ENCODE peak calls at places on chromosomes 11 and 22, in nine cellular contexts. X is mucosa of descending colon, T is left ventricle myocardium inferior, I is PC-3, V is K562, K is lung, G is breast epithelium, Q is heart left ventricle, L is upper lobe of right lung. C is an unnamed sample. For H3K4me1, the result is how much of the 10 kb centered on the place peaks cover.

GRCh38 chr11:7436657-7437056 is 48.6 kb upstream of the OLFML1 start:
- DNase-seq in L (no peak), T (no peak), V (no peak), I (no peak), X (no peak), G (no peak), K (no peak), Q (no peak), C (no peak)

GRCh38 chr11:29184939-29185890 is 831.6 kb downstream of the KCNA4 start:
- DNase-seq in K (no peak), Q (no peak), I (peak), V (no peak), T (no peak), X (no peak), L (no peak), G (no peak), C (no peak)

GRCh38 chr11:88178211-88178610 is 3.0 kb upstream of the RAB38 start:
- DNase-seq in T (no peak), V (no peak), K (no peak), I (no peak), G (no peak), L (no peak), Q (no peak), X (no peak), C (no peak)

GRCh38 chr11:132077416-132077815 is 707.0 kb downstream of the NTM start:
- DNase-seq in Q (no peak), V (no peak), G (no peak), X (no peak), T (no peak), I (no peak), L (no peak), K (no peak), C (no peak)

GRCh38 chr22:50086526-50086925 is 1.3 kb upstream of the MLC1 start:
- DNase-seq in T (no peak), G (no peak), V (no peak), X (no peak), Q (no peak), L (no peak), I (no peak), K (no peak), C (no peak)

GRCh38 chr11:72885853-72886252 is 71.6 kb downstream of the ATG16L2 start:
- DNase-seq in G (no peak), I (no peak), T (no peak), K (no peak), X (no peak), Q (no peak), V (no peak), L (no peak), C (no peak)

GRCh38 chr11:68312780-68313573 is 586 bp downstream of the LRP5 start:
- DNase-seq in I (peak), Q (no peak), V (peak), L (peak), K (no peak), X (peak), G (no peak), T (no peak), C (no peak)

GRCh38 chr11:67576742-67577475 is 6.7 kb upstream of the GSTP1 start:
- DNase-seq in T (no peak), X (no peak), V (peak), K (no peak), Q (no peak), I (no peak), L (no peak), G (no peak), C (no peak)

GRCh38 chr11:73297702-73298101 is 10.4 kb upstream of the ARHGEF17 start:
- DNase-seq in K (no peak), I (no peak), G (no peak), Q (peak), V (no peak), T (no peak), X (no peak), L (no peak), C (no peak)

GRCh38 chr22:23822101-23822671 is 16.6 kb downstream of the DERL3 start:
- DNase-seq in Q (peak), L (no peak), T (no peak), X (peak), V (no peak), G (no peak), K (no peak), I (no peak), C (no peak)
- H3K4me1 ChIP-seq in Q (under half), L (under half), T (half or more), X (under half), V (under half), G (under half), K (under half), I (under half), C (under half)

DNA sequence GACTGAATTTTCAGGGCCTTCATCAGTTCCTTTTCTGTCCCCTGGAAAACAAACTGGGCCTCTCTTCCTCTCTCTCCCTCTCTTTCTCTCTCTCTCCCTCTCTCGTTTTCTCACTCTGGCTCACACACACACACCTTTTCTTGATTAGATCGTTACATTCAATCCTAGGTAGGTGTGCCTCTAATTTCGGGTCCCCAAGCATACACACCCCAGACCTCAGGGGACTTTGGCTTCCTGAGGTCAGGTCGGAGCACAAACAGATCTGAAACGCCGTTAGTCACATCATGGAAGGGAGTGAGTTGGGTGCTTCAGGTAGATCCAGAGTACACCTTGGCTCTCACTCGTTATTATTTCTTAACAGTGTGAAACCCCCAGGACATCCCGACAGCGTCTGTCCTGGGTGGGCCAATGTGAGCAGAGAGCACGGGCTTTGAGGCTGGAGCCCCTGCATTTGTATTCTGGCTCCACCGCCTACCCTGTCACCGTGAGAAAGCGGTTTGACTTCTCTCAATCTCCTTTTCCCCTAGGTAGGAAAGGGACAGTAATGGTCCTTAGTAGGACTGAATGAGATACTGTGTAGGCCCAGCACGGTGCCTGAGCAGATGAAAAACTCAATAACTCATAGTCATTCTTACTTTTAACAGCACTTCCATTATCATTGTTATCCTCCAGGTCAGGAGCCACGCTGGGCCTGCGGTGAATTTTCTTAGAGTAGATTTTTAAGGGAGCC is 37.3 kb upstream of the POU2AF1 start:
- DNase-seq in K (no peak), I (no peak), X (no peak), T (no peak), V (no peak), L (no peak), G (no peak), Q (no peak), C (no peak)
- H3K4me3 ChIP-seq in K (no peak), I (no peak), X (no peak), T (no peak), V (no peak), L (no peak), G (no peak), Q (no peak), C (no peak)

GRCh38 chr11:61695917-61696316 is 15.7 kb downstream of the DAGLA start:
- DNase-seq in L (peak), X (peak), T (peak), G (peak), I (peak), Q (peak), V (peak), K (peak), C (peak)
- TF ChIP-seq CTCF in L (no peak), X (no peak), T (peak), G (peak), I (peak), Q (no peak), V (no peak), K (no peak), C (no peak)

GRCh38 chr22:37242395-37242918 is 1.6 kb downstream of the RAC2 start:
- DNase-seq in Q (peak), I (peak), V (peak), K (peak), T (peak), L (peak), G (no peak), X (peak), C (peak)

GRCh38 chr22:37239336-37240239 is 4.5 kb downstream of the RAC2 start:
- DNase-seq in T (no peak), G (no peak), I (no peak), Q (no peak), V (no peak), K (no peak), L (no peak), X (peak), C (no peak)

GRCh38 chr22:37240941-37241320 is 3.1 kb downstream of the RAC2 start:
- DNase-seq in I (no peak), T (no peak), G (no peak), L (no peak), V (no peak), X (peak), Q (no peak), K (no peak), C (no peak)

GRCh38 chr22:37240240-37240940 is 3.7 kb downstream of the RAC2 start:
- DNase-seq in T (no peak), V (no peak), L (no peak), X (peak), I (no peak), G (no peak), Q (no peak), K (no peak), C (no peak)

GRCh38 chr22:37241351-37242142 is 2.5 kb downstream of the RAC2 start:
- DNase-seq in K (no peak), V (no peak), G (no peak), X (peak), I (no peak), T (no peak), L (no peak), Q (no peak), C (no peak)
- H3K4me1 ChIP-seq in K (under half), V (half or more), G (under half), X (under half), I (under half), T (under half), L (under half), Q (half or more), C (under half)

GRCh38 chr11:2928605-2929510 is at the start of gene PHLDA2:
- DNase-seq in T (peak), L (peak), Q (peak), X (peak), G (peak), K (peak), V (peak), I (peak), C (no peak)
- H3K4me3 ChIP-seq in T (peak), L (peak), Q (peak), X (peak), G (peak), K (peak), V (peak), I (peak), C (peak)

DNA sequence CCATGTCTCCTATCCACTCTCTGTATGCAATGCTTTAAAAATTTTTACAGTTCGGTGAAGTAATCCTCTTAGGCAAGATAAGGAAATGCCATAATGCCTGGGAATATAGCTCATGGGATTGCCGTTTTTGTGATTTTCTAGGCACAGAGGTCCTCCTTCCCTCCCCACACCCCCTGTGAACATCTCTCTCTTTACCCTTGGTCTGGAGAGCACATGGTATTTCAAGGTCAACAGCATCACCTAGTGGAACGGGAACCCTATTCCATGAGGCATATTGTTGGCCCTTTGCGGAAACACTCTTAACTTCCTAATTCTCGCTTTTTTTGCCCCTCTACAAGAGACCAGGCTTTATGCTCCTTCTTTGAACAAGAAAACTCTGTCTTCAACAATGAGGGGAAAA is 8.8 kb downstream of the NXPE4 start:
- DNase-seq in V (no peak), K (no peak), X (no peak), I (peak), G (no peak), T (no peak), L (no peak), Q (no peak), C (no peak)
- TF ChIP-seq CTCF in V (no peak), K (no peak), X (no peak), I (peak), G (no peak), T (no peak), L (no peak), Q (no peak), C (no peak)

DNA sequence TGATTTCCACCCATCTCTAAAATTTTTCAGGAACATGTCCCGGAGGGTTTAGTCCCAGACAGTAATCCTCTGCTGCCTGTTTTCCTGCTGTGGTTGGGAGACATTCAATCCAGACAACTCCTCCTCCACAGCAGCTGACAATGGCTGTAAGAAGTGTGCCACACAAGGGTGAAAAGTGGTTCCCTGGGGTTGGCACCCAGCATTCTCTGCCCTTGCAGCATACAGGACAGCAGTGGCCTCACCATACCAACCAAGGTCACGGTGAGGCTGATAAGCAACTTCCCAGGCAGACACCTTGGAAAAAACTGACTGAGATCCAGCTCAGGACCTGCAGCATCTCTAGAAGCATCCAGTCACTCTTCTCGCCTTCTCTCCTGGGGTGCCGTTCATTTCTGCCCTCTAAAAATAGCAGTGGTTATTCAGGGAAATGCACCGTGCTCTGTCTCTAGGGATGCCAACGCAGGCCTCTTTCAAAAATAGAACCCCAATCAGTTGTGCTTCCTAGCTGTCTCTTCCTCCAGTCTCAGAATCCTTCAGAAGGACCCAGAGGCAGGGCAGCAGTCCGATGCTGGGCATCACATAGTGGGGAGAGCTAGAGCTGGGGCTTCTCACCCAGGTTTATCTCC is 241.0 kb downstream of the TENM4 start:
- DNase-seq in Q (no peak), X (no peak), G (no peak), K (no peak), I (no peak), V (no peak), T (no peak), L (no peak), C (no peak)
- H3K4me1 ChIP-seq in Q (under half), X (under half), G (under half), K (under half), I (under half), V (under half), T (under half), L (under half), C (under half)

DNA sequence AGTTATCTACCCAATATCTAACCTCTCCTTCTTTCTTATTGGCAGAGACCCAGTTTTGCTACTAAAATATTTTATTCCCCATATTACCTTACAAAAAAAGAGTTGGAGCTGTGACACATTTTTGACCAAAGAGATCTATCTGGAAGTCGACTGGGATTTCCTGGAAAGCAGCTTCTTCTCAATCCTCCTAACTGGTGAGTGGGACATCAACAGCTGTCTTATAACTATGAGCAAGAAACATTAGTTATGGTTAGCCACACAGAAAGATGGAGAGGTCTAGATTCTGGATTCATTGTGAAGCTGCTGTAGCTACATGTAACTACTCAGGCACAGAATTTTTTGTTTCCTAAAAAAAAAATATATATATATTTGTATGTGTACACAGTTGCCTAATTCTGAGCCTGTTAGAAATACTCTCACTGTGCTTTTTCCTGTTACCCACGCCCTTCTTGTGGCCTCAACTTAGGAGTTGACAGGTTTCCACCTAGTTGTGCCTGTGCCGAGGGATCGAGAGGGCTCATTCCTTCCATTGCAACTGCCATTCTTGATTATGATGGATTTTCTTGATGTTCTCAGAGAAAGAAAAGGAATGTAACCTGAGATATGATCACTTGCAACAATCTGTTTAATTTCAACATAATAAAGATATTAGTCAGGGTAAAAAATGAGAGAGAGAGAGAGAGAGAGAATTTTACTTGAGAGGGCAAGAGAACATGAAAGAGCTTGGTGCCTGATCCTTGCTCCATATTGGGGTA is 142.0 kb downstream of the SLC17A6 start:
- DNase-seq in K (no peak), V (no peak), G (no peak), T (no peak), X (no peak), I (no peak), L (no peak), Q (no peak), C (no peak)
- H3K4me3 ChIP-seq in K (no peak), V (no peak), G (no peak), T (no peak), X (no peak), I (no peak), L (no peak), Q (no peak), C (no peak)

GRCh38 chr22:22109693-22110466 is 127.3 kb upstream of the TOP3B start:
- DNase-seq in V (peak), L (no peak), I (peak), T (no peak), Q (no peak), K (no peak), G (no peak), X (no peak), C (no peak)
- TF ChIP-seq CTCF in V (no peak), L (peak), I (peak), T (no peak), Q (no peak), K (no peak), G (no peak), X (no peak), C (no peak)

GRCh38 chr11:59137190-59137589 is 5.5 kb upstream of the FAM111A start:
- DNase-seq in K (no peak), G (no peak), V (no peak), Q (no peak), I (no peak), L (no peak), T (no peak), X (peak), C (no peak)
- H3K4me1 ChIP-seq in K (under half), G (under half), V (under half), Q (under half), I (under half), L (under half), T (under half), X (under half), C (under half)

C was measured in thoracic aorta.